ENCODE peak calls at places on chromosomes 4 and X, in ten cellular contexts. U is breast epithelium, B is transverse colon, A is sigmoid colon, V is Panc1, M is suprapubic skin, G is prostate gland, J is SK-N-SH, Z is GM12878, T is HCT116. D is an unnamed sample.

GRCh38 chr4:71239365-71239764 is 99.5 kb upstream of the SLC4A4 start:
- DNase-seq in U (no peak), V (no peak), G (no peak), A (no peak), Z (no peak), B (no peak), J (no peak), T (no peak), M (no peak), D (no peak)

GRCh38 chr4:40998680-40999358 is 215.5 kb downstream of the APBB2 start:
- DNase-seq in Z (no peak), M (peak; percentile 68), V (no peak), B (peak; percentile 44), J (no peak), U (no peak), G (peak; percentile 14), A (no peak), T (peak; percentile 69), D (no peak)

GRCh38 chr4:57051100-57051499 is 59.1 kb downstream of the IGFBP7 start:
- DNase-seq in U (no peak), A (no peak), B (no peak), Z (no peak), M (no peak), G (no peak), T (no peak), J (no peak), V (no peak), D (no peak)

GRCh38 chrX:120456973-120457372 is 12.1 kb downstream of the LAMP2 start:
- DNase-seq in M (no peak), Z (no peak), U (no peak), B (no peak), J (no peak), G (no peak), T (no peak), A (no peak), V (no peak), D (no peak)

GRCh38 chr4:126799971-126800722 is 832.6 kb upstream of the INTU start:
- DNase-seq in B (no peak), M (no peak), U (no peak), G (no peak), T (no peak), A (no peak), J (no peak), Z (no peak), V (no peak), D (no peak)

GRCh38 chr4:6056976-6057766 is 38.9 kb upstream of the C4orf50 start:
- DNase-seq in J (no peak), M (no peak), G (no peak), A (peak; percentile 58), T (no peak), B (no peak), U (no peak), Z (no peak), V (no peak), D (no peak)

GRCh38 chr4:152344001-152344400 is 191.9 kb downstream of the FBXW7 start:
- DNase-seq in A (no peak), M (no peak), Z (no peak), U (no peak), B (no peak), G (no peak), V (no peak), T (no peak), J (no peak), D (no peak)

GRCh38 chrX:15579778-15580747 is 20.7 kb downstream of the ACE2 start:
- DNase-seq in J (no peak), G (no peak), T (no peak), A (no peak), V (no peak), M (no peak), B (no peak), Z (no peak), U (no peak), D (peak; percentile 5)

GRCh38 chr4:121668368-121669162 is 28.2 kb downstream of the ANXA5 start:
- DNase-seq in M (no peak), T (no peak), J (no peak), A (no peak), G (no peak), B (no peak), U (no peak), V (no peak), Z (no peak), D (no peak)

GRCh38 chr4:139556735-139557505 is 901 bp upstream of the SETD7 start:
- DNase-seq in M (peak; percentile 85), Z (no peak), A (peak; percentile 79), T (no peak), G (peak; percentile 69), B (peak; percentile 81), J (peak; percentile 69), V (no peak), U (peak; percentile 65), D (peak; percentile 69)

GRCh38 chr4:121712001-121712655 is 15.3 kb upstream of the ANXA5 start:
- DNase-seq in B (no peak), A (no peak), M (no peak), U (no peak), J (no peak), T (no peak), V (no peak), Z (no peak), G (no peak), D (no peak)

GRCh38 chr4:16591867-16592266 is 306.6 kb downstream of the LDB2 start:
- DNase-seq in A (no peak), T (no peak), V (no peak), U (no peak), G (no peak), Z (no peak), M (no peak), J (peak; percentile 16), B (no peak), D (no peak)

GRCh38 chr4:70722199-70722791 is 531 bp downstream of the RUFY3 start:
- DNase-seq in U (no peak), V (no peak), B (no peak), A (no peak), J (peak; percentile 57), M (no peak), T (no peak), G (no peak), Z (no peak), D (no peak)

GRCh38 chr4:186723207-186724047 is at the start of gene FAT1:
- DNase-seq in M (peak; percentile 69), A (peak; percentile 85), T (no peak), B (peak; percentile 71), J (peak; percentile 85), Z (no peak), G (peak; percentile 58), V (no peak), U (peak; percentile 68), D (peak; percentile 79)

GRCh38 chr4:186724048-186724860 is 598 bp upstream of the FAT1 start:
- DNase-seq in A (peak; percentile 80), B (peak; percentile 58), U (no peak), Z (no peak), M (peak; percentile 75), J (peak; percentile 60), G (peak; percentile 53), T (no peak), V (no peak), D (peak; percentile 91)

GRCh38 chr4:186726150-186726439 is 2.4 kb upstream of the FAT1 start:
- DNase-seq in M (no peak), A (no peak), Z (no peak), B (no peak), V (peak; percentile 51), G (no peak), J (no peak), U (no peak), T (no peak), D (no peak)

GRCh38 chr4:186725422-186726149 is 1.9 kb upstream of the FAT1 start:
- DNase-seq in U (peak; percentile 75), J (peak; percentile 76), M (peak; percentile 76), T (peak; percentile 64), A (peak; percentile 90), V (peak; percentile 39), B (peak; percentile 87), G (peak; percentile 87), Z (no peak), D (peak; percentile 80)

GRCh38 chr4:186724861-186725419 is 1.3 kb upstream of the FAT1 start:
- DNase-seq in U (no peak), M (no peak), J (no peak), B (no peak), V (no peak), A (no peak), T (no peak), G (no peak), Z (no peak), D (no peak)
- TF ChIP-seq POLR2AphosphoS5 in U (no peak), M (no peak), J (no peak), B (no peak), V (no peak), A (no peak), T (peak; percentile 16), G (no peak), Z (no peak), D (no peak)

GRCh38 chr4:169418846-169419245 is 148.1 kb upstream of the SH3RF1 start:
- DNase-seq in B (no peak), J (no peak), G (no peak), T (no peak), U (no peak), A (no peak), Z (no peak), V (no peak), M (no peak), D (no peak)
- H3K4me3 ChIP-seq in B (no peak overlapping the region), J (no peak overlapping the region), G (no peak overlapping the region), T (no peak overlapping the region), U (no peak overlapping the region), A (no peak overlapping the region), Z (no peak overlapping the region), V (no peak overlapping the region), M (no peak overlapping the region), D (no peak overlapping the region)

DNA sequence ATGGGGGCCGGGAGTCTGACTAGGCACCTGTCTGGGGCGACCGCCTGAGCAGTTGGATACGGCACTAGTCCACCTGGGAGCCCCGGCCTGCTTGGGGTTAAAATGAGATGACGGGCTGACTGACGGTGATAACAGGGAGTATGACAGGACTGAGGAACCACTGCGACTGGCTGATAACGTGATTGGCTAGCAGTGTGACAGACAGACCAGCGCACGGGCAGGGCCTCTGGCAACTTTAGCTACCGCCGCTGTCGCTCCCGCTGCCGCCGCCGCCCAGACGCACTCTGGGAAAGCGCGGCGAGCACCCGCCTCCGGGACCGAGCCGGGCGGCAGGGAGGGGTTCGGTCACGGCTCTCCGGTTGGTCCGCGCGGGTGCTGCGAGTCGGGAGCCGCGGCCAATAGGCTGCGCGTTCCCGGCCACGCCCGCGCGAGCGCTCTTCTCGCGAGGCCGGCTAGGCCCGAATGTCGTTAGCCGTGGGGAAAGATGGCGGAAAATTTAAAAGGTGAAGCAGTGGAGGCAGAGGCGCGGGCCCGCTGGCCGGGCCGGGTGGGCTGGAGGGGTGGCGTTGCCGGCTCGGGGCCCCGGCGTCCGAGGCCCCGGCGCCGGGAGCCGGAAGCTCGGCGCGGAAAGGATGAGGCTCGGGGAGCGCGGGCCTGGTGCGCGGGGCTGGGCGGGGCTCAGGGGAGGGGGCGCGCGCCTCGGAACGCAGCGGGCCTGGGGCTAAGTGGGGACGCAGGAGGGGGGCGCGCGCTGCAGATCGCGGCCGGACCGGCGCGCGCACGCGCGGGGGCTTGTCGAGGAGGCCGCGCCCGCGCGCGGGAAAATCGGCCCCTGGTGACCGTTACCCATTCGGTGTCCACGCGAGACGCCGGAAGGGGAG is at the start of gene SUV39H1:
- DNase-seq in J (peak; percentile 93), T (peak; percentile 64), B (peak; percentile 91), U (peak; percentile 78), V (peak; percentile 36), G (peak; percentile 84), Z (peak; percentile 45), M (peak; percentile 89), A (peak; percentile 94), D (peak; percentile 82)
- TF ChIP-seq POLR2AphosphoS5 in J (no peak), T (peak; percentile 68), B (peak; percentile 90), U (peak; percentile 87), V (peak; percentile 58), G (peak; percentile 84), Z (peak; percentile 61), M (no peak), A (peak; percentile 90), D (peak; percentile 37)

GRCh38 chrX:1300449-1300848 is 31.8 kb downstream of the CSF2RA start:
- DNase-seq in T (no peak), J (no peak), A (no peak), G (no peak), M (no peak), B (no peak), V (no peak), Z (no peak), U (no peak), D (peak; percentile 64)
- H3K4me3 ChIP-seq in T (no peak overlapping the region), J (no peak overlapping the region), A (no peak overlapping the region), G (no peak overlapping the region), M (no peak overlapping the region), B (no peak overlapping the region), V (no peak overlapping the region), Z (no peak overlapping the region), U (no peak overlapping the region), D (no peak overlapping the region)